ENCODE peak calls at places on chromosomes 4 and X, in six cellular contexts. N is choroid plexus epithelial cell; R is Calu3; X is activated CD8-positive, alpha-beta T cell treated with anti-CD3 and anti-CD28 coated beads for 36 hours; S is IMR-90; H is left ventricle myocardium inferior. F is an unnamed sample.

GRCh38 chr4:53055716-53056413 is 193.7 kb downstream of the RASL11B start:
- DNase-seq in N (no peak), R (no peak), X (no peak), S (no peak), H (no peak), F (no peak)

GRCh38 chrX:3393168-3393567 is 46.7 kb upstream of the MXRA5 start:
- DNase-seq in N (peak), R (no peak), X (no peak), S (no peak), H (no peak), F (no peak)

GRCh38 chr4:129189630-129190029 is 93.7 kb downstream of the C4orf33 start:
- DNase-seq in N (peak), R (no peak), X (no peak), S (no peak), H (no peak), F (no peak)

GRCh38 chr4:154560824-154561231 is 2.0 kb upstream of the FGB start:
- DNase-seq in N (peak), R (peak), X (no peak), S (peak), H (no peak), F (no peak)

GRCh38 chr4:26093561-26093960 is 179.5 kb downstream of the SMIM20 start:
- DNase-seq in N (no peak), R (no peak), X (no peak), S (no peak), H (no peak), F (no peak)

GRCh38 chr4:40475609-40476008 is 140.5 kb downstream of the CHRNA9 start:
- DNase-seq in N (no peak), R (peak), X (no peak), S (no peak), H (no peak), F (no peak)

GRCh38 chr4:85961887-85962286 is 398.0 kb downstream of the MAPK10 start:
- DNase-seq in N (no peak), R (no peak), X (no peak), S (no peak), H (no peak), F (no peak)

GRCh38 chrX:150361070-150361776 is 1.9 kb upstream of the MAMLD1 start:
- DNase-seq in N (peak), R (peak), X (peak), S (peak), H (no peak), F (no peak)

GRCh38 chrX:14476169-14476568 is 53.2 kb upstream of the GLRA2 start:
- DNase-seq in N (no peak), R (no peak), X (no peak), S (no peak), H (no peak), F (no peak)

GRCh38 chrX:16946971-16947562 is 609 bp downstream of the REPS2 start:
- DNase-seq in N (no peak), R (peak), X (no peak), S (no peak), H (peak), F (no peak)

GRCh38 chr4:103928370-103928769 is 208.6 kb upstream of the TACR3 start:
- DNase-seq in N (no peak), R (no peak), X (no peak), S (no peak), H (no peak), F (no peak)

GRCh38 chrX:33416273-33416805 is 205.0 kb upstream of the DMD start:
- DNase-seq in N (no peak), R (no peak), X (no peak), S (no peak), H (no peak), F (no peak)

GRCh38 chrX:16839852-16840460 is 30.2 kb downstream of the RBBP7 start:
- DNase-seq in N (peak), R (no peak), X (no peak), S (peak), H (no peak), F (no peak)

GRCh38 chrX:68504237-68504636 is 5.4 kb downstream of the YIPF6 start:
- DNase-seq in N (peak), R (no peak), X (peak), S (peak), H (no peak), F (no peak)

GRCh38 chr4:165461176-165461835 is 82.5 kb downstream of the CPE start:
- DNase-seq in N (peak), R (no peak), X (no peak), S (peak), H (no peak), F (no peak)

GRCh38 chrX:134658002-134658401 is 269 bp downstream of the PLAC1 start:
- DNase-seq in N (no peak), R (no peak), X (no peak), S (peak), H (no peak), F (no peak)

GRCh38 chr4:96164814-96165351 is 325.0 kb downstream of the PDHA2 start:
- DNase-seq in N (peak), R (no peak), X (no peak), S (peak), H (no peak), F (no peak)

GRCh38 chr4:157043131-157043530 is 32.8 kb upstream of the GLRB start:
- DNase-seq in N (peak), R (peak), X (no peak), S (peak), H (no peak), F (no peak)

GRCh38 chrX:86910027-86910426 is 607.6 kb upstream of the KLHL4 start:
- DNase-seq in N (no peak), R (no peak), X (no peak), S (no peak), H (no peak), F (no peak)

GRCh38 chr4:114078636-114079035 is 99.2 kb upstream of the ARSJ start:
- DNase-seq in N (no peak), R (no peak), X (no peak), S (peak), H (no peak), F (no peak)

GRCh38 chr4:131091896-131092295 is 1995.9 kb downstream of the C4orf33 start:
- DNase-seq in N (peak), R (no peak), X (no peak), S (peak), H (no peak), F (no peak)

GRCh38 chrX:13473666-13474516 is 95.5 kb upstream of the EGFL6 start:
- DNase-seq in N (peak), R (no peak), X (peak), S (peak), H (no peak), F (no peak)

GRCh38 chrX:20116575-20117240 is at the start of gene MAP7D2:
- DNase-seq in N (no peak), R (peak), X (no peak), S (no peak), H (no peak), F (peak)

GRCh38 chr4:165355900-165356300 is 22.9 kb upstream of the CPE start:
- DNase-seq in N (peak), R (peak), X (peak), S (peak), H (no peak), F (peak)

GRCh38 chrX:1072637-1073377 is 139.6 kb downstream of the CRLF2 start:
- DNase-seq in N (no peak), R (no peak), X (peak), S (no peak), H (no peak), F (peak)

DNA sequence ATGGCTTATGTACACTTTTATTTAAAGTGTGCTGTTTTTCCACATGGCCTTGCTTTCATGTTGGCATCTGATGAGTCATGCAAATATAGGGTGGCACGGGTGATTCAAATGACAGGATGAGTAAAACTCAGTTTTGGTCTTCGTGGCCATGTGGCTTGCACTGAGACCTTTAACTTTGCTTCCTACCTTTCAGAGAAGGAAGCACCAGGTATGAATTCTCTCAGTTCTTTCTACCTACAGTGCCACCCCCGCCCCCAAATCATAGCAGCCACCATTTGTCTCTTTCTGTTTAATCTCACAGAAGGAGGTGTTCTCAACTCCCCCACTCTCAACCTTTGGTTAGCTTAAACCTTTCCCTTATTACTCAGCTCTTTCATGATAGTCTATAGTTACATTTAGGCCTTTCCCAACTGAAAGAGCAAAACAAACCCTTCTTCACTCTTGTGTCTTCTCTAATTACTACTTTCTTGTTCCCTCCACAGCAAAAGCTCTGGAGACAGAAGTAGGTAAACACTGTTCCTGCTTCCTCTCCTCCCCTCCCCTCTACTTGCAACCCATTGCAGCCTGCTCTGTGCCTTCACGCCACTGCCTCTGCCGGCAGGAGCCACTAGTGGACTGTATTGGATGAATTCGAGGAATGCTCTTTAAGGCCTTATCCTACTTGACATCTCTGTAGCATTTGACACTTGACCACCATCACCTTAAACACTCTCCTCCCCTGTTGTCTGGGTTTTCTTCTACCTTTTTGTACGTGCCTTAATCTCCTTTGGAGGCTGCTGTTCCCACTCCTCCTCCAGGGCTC is 123.7 kb downstream of the AFF1 start:
- DNase-seq in N (peak), R (peak), X (peak), S (no peak), H (no peak), F (no peak)
- TF ChIP-seq CTCF in N (peak), R (no peak), X (no peak), S (peak), H (peak), F (no peak)

GRCh38 chr4:170988446-170988845 is 824.8 kb upstream of the GALNTL6 start:
- DNase-seq in N (no peak), R (no peak), X (no peak), S (no peak), H (no peak), F (no peak)

DNA sequence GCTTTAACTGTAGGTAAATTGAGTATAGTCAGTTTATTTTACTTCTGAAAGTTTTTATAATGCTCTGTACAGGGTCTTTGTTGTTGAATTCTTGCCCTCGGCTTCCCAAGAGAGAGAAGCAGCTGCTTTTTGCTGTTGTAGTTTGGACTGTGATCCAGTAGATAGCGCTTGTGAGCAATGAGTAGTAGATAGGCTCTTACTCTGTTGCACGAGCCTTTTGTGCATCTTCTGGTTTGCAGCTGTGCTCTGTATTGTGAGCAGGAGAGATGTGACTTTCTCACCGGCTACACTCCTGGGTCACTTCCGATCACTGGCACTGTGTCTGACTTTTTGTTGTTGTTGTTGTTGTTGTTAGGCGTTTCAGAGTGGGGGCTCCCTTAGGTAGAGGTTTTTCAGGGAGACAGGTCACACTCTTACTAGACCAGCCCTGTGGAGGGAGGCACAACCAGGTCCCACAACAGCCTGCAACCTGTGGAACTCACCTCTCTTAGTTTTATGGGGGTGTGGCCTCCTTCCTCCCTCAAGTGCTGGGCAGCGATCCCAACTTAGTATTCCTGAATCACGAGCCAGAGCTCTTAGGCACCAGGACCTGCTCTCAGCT is 822.1 kb upstream of the GALNTL6 start:
- DNase-seq in N (peak), R (peak), X (no peak), S (no peak), H (no peak), F (peak)
- TF ChIP-seq CTCF in N (peak), R (no peak), X (no peak), S (no peak), H (peak), F (peak)

GRCh38 chr4:140049924-140050681 is 103.9 kb downstream of the MAML3 start:
- DNase-seq in N (peak), R (no peak), X (peak), S (peak), H (no peak), F (peak)

GRCh38 chr4:140048419-140049022 is 105.5 kb downstream of the MAML3 start:
- DNase-seq in N (no peak), R (no peak), X (no peak), S (no peak), H (no peak), F (no peak)

GRCh38 chr4:140047017-140047640 is 106.9 kb downstream of the MAML3 start:
- DNase-seq in N (no peak), R (no peak), X (no peak), S (no peak), H (peak), F (no peak)

GRCh38 chr4:140047781-140048180 is 106.2 kb downstream of the MAML3 start:
- DNase-seq in N (no peak), R (no peak), X (no peak), S (no peak), H (no peak), F (no peak)

DNA sequence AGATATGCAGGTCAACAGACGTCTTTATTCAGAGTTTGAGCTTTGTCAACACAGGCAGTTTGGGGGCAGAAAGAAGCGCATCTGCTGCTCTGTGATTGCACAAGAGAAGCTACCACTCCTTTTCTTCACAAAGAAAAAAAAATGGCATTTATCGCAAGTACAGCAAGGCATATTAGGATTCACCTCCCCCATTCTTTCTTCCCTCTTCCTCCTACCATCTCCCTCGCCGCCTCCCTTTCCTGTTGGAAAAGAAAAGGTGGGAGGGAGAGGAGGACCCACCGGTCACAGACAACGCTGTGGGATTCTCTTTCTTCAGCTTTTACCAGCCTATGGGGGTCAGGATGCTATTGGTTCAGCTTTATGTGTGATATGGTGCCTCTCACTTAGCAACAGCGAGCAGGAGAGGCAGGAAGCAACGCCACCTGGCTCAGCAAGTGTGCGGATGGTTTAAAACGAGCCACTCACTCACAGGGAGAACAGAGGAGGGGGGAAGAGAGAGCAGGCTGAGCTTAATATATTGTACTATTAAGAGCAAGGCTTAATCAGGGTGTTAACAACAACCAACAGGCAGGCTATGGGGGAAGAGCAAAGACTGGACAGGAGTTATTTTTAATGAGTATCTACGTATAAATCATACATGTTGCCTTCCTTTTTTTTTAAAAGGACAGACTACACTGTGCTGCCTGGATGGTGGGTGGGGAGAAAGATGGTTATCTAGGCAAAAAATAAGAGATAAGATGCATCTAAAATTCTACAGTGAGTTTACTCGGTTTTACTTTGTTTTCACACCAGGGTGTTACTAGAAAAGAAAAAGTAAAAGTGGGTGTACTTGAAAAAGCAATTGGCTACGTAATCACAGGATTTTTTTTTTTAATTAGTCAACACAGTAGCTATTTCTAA is 104.7 kb downstream of the MAML3 start:
- DNase-seq in N (peak), R (peak), X (peak), S (peak), H (no peak), F (peak)
- TF ChIP-seq CTCF in N (peak), R (no peak), X (no peak), S (no peak), H (peak), F (no peak)

DNA sequence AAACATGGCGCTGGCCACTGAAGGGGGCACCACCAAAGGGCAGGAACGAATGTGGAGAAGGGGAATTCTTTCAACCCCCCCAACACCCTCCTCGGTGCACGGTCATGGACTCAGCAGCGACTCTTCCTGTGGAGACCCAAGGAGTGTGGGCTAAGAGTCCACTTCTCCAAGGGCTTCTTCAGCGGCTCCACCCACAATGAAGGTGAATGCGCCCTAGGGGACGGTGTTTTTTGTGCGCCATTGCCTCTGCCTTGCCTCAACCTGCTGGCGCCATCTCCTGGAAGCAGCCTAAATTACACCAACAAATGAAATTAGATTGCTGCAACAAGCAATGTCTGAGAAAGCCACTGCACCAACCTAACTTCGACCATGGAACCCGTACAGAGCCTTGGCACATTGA is 169.2 kb upstream of the MAGEB18 start:
- DNase-seq in N (peak), R (peak), X (peak), S (no peak), H (no peak), F (peak)
- TF ChIP-seq CTCF in N (peak), R (peak), X (no peak), S (peak), H (peak), F (peak)

DNA sequence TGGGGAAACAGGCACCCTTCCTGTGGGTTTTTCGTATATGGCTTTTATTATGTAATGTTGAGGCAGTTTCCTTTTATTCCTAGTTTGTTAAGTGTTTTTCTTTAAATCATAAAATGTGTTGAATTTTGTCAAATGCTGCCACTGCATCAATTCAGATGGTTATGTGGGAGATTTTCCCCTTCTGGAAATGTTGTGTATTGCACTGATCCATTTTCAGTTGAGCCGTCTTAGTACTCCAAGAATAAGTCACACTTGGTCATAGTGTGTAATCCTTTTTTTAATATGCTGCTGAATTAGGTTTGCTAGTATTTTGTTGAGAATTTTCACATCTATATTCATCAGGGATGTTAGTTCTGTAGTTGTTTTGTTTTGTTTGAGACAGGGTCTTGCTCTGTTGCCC is 9.5 kb upstream of the CTBP1 start:
- DNase-seq in N (no peak), R (no peak), X (no peak), S (no peak), H (no peak), F (no peak)
- TF ChIP-seq CTCF in N (peak), R (no peak), X (peak), S (no peak), H (no peak), F (peak)

GRCh38 chrX:137823257-137823656 is 257.3 kb downstream of the ZIC3 start:
- DNase-seq in N (no peak), R (no peak), X (no peak), S (no peak), H (no peak), F (no peak)
- TF ChIP-seq CTCF in N (no peak), R (no peak), X (no peak), S (no peak), H (no peak), F (peak)